ENCODE peak calls at places on chromosomes 5 and 9, in eight cellular contexts. V is smooth muscle cell of the brain vasculature; A is SIG-M5; E is activated effector memory CD4-positive, alpha-beta T cell treated with anti-CD3 and anti-CD28 coated beads, Interleukin-2, amount 50 U/mL, for 16 hours; D is effector memory CD4-positive, alpha-beta T cell; C is stimulated activated CD8-positive, alpha-beta memory T cell treated with anti-CD3 and anti-CD28 coated beads, Interleukin-2, amount 100 ng/mL, for 48 hours; Q is left lung; K is psoas muscle. U is an unnamed sample.

GRCh38 chr9:105444130-105444529 is 3.7 kb upstream of the FSD1L start:
- DNase-seq in D (no peak), C (no peak), V (no peak), A (no peak), K (no peak), E (no peak), Q (no peak), U (no peak)

GRCh38 chr5:7628248-7628647 is 222.7 kb downstream of the CFAP90 start:
- DNase-seq in A (no peak), Q (no peak), E (no peak), D (no peak), K (no peak), V (no peak), C (no peak), U (no peak)

GRCh38 chr5:53211799-53212198 is 102.2 kb upstream of the MOCS2 start:
- DNase-seq in Q (no peak), C (no peak), V (peak), E (no peak), K (no peak), D (no peak), A (no peak), U (no peak)

GRCh38 chr5:36643162-36643561 is 36.8 kb downstream of the SLC1A3 start:
- DNase-seq in K (no peak), V (no peak), A (no peak), E (no peak), D (no peak), Q (no peak), C (no peak), U (no peak)

GRCh38 chr5:98775962-98776687 is 2.7 kb downstream of the RGMB start:
- DNase-seq in C (no peak), V (no peak), K (no peak), E (no peak), Q (no peak), D (no peak), A (no peak), U (no peak)

GRCh38 chr5:154541553-154541952 is 63.5 kb upstream of the HAND1 start:
- DNase-seq in D (no peak), E (no peak), Q (no peak), C (peak), V (no peak), K (no peak), A (no peak), U (no peak)

GRCh38 chr5:53991942-53992341 is 318.4 kb downstream of the ARL15 start:
- DNase-seq in A (no peak), E (no peak), Q (no peak), K (no peak), V (no peak), C (no peak), D (no peak), U (no peak)

GRCh38 chr5:137236266-137236665 is 262.9 kb downstream of the SPOCK1 start:
- DNase-seq in V (no peak), A (no peak), E (no peak), Q (no peak), C (no peak), D (no peak), K (no peak), U (no peak)

GRCh38 chr9:87659534-87660419 is 66.1 kb upstream of the CTSL start:
- DNase-seq in E (no peak), A (no peak), C (no peak), V (no peak), D (no peak), K (no peak), Q (no peak), U (no peak)

GRCh38 chr5:175485631-175486030 is 7.3 kb downstream of the SFXN1 start:
- DNase-seq in D (no peak), A (no peak), V (no peak), C (no peak), E (no peak), Q (no peak), K (no peak), U (no peak)

GRCh38 chr5:66302344-66302743 is 158.2 kb downstream of the SREK1 start:
- DNase-seq in D (no peak), C (no peak), V (no peak), Q (no peak), A (no peak), K (no peak), E (no peak), U (no peak)

GRCh38 chr9:109889456-109889855 is 109.5 kb downstream of the PALM2AKAP2 start:
- DNase-seq in C (no peak), K (no peak), Q (no peak), A (no peak), E (no peak), D (no peak), V (no peak), U (no peak)

GRCh38 chr5:54455413-54456157 is at the start of gene HSPB3:
- DNase-seq in K (peak), Q (no peak), D (no peak), V (no peak), E (no peak), C (no peak), A (no peak), U (no peak)

GRCh38 chr9:69621735-69622460 is 50.3 kb downstream of the APBA1 start:
- DNase-seq in C (no peak), E (no peak), A (no peak), V (no peak), D (no peak), Q (no peak), K (no peak), U (no peak)

GRCh38 chr5:168211245-168211644 is 80.2 kb upstream of the WWC1 start:
- DNase-seq in C (no peak), E (no peak), A (no peak), V (no peak), Q (no peak), K (no peak), D (no peak), U (no peak)

GRCh38 chr9:28770226-28770625 is 1196.9 kb upstream of the C9orf72 start:
- DNase-seq in A (no peak), V (no peak), D (no peak), Q (no peak), C (no peak), K (no peak), E (no peak), U (no peak)

GRCh38 chr9:9061599-9061998 is 1262.0 kb upstream of the DMAC1 start:
- DNase-seq in E (no peak), Q (no peak), D (no peak), K (no peak), C (no peak), A (no peak), V (no peak), U (no peak)

GRCh38 chr9:12696931-12697622 is 3.9 kb downstream of the TYRP1 start:
- DNase-seq in D (no peak), K (no peak), Q (no peak), V (no peak), E (no peak), C (no peak), A (no peak), U (no peak)

GRCh38 chr9:114282926-114283325 is 40.0 kb upstream of the ORM1 start:
- DNase-seq in Q (peak), K (peak), E (peak), V (no peak), D (no peak), A (no peak), C (peak), U (no peak)

GRCh38 chr9:70561805-70562395 is 147.4 kb upstream of the KLF9 start:
- DNase-seq in D (no peak), A (no peak), K (no peak), Q (no peak), V (no peak), E (no peak), C (no peak), U (no peak)

GRCh38 chr5:179805529-179806249 is 977 bp downstream of the MGAT4B start:
- DNase-seq in E (no peak), D (no peak), A (no peak), C (no peak), K (peak), Q (no peak), V (no peak), U (no peak)

GRCh38 chr9:112422417-112423148 is 42.7 kb downstream of the HSDL2 start:
- DNase-seq in D (no peak), E (no peak), K (no peak), A (no peak), C (no peak), V (no peak), Q (no peak), U (no peak)

GRCh38 chr5:66174338-66174737 is 30.2 kb downstream of the SREK1 start:
- DNase-seq in A (no peak), V (no peak), K (no peak), E (no peak), D (no peak), C (no peak), Q (no peak), U (no peak)

GRCh38 chr5:157718529-157718928 is 12.7 kb upstream of the THG1L start:
- DNase-seq in D (no peak), C (no peak), V (peak), E (no peak), Q (no peak), A (no peak), K (no peak), U (no peak)